ENCODE peak calls at places on chromosome 17, in six cellular contexts. Z is GM23338, P is K562, N is H1, A is GM12878, R is HepG2. U is an unnamed sample.

GRCh38 chr17:27326051-27326450 is 32.1 kb downstream of the WSB1 start:
- DNase-seq in Z (no peak), P (no peak), N (no peak), A (no peak), R (no peak), U (no peak)

GRCh38 chr17:61834610-61835009 is 28.7 kb downstream of the BRIP1 start:
- DNase-seq in Z (no peak), P (no peak), N (no peak), A (no peak), R (no peak), U (no peak)

GRCh38 chr17:13813347-13814240 is 211.9 kb upstream of the HS3ST3A1 start:
- DNase-seq in Z (peak; percentile 12), P (no peak), N (no peak), A (no peak), R (peak; percentile 13), U (no peak)

GRCh38 chr17:83109793-83110645 is 30.6 kb downstream of the METRNL start:
- DNase-seq in Z (no peak), P (no peak), N (no peak), A (no peak), R (peak; percentile 79), U (no peak)

GRCh38 chr17:75404223-75404738 is 1.2 kb downstream of the GRB2 start:
- DNase-seq in Z (peak; percentile 94), P (peak; percentile 51), N (no peak), A (no peak), R (peak; percentile 83), U (peak; percentile 77)

GRCh38 chr17:50210249-50211225 is 9.1 kb upstream of the COL1A1 start:
- DNase-seq in Z (peak; percentile 72), P (peak; percentile 73), N (peak; percentile 81), A (no peak), R (peak; percentile 77), U (peak; percentile 44)

GRCh38 chr17:73261952-73262675 is 434 bp upstream of the CPSF4L start:
- DNase-seq in Z (peak; percentile 53), P (no peak), N (peak; percentile 19), A (no peak), R (peak; percentile 93), U (no peak)

GRCh38 chr17:6894206-6894528 is 62.6 kb upstream of the TEKT1 start:
- DNase-seq in Z (peak; percentile 90), P (no peak), N (peak; percentile 34), A (no peak), R (no peak), U (peak; percentile 87)

GRCh38 chr17:69961488-69962145 is 113.4 kb upstream of the KCNJ16 start:
- DNase-seq in Z (peak; percentile 63), P (peak; percentile 9), N (no peak), A (no peak), R (no peak), U (peak; percentile 16)

GRCh38 chr17:75754378-75755204 is 10.4 kb downstream of the GALK1 start:
- DNase-seq in Z (no peak), P (peak; percentile 70), N (no peak), A (no peak), R (peak; percentile 72), U (no peak)

GRCh38 chr17:81393684-81394376 is 1.4 kb upstream of the BAHCC1 start:
- DNase-seq in Z (peak; percentile 100), P (peak; percentile 97), N (peak; percentile 96), A (peak; percentile 40), R (peak; percentile 100), U (peak; percentile 100)

GRCh38 chr17:44997733-44998520 is 29.8 kb upstream of the C1QL1 start:
- DNase-seq in Z (no peak), P (no peak), N (no peak), A (no peak), R (no peak), U (no peak)

GRCh38 chr17:66283296-66283934 is 19.0 kb upstream of the PRKCA start:
- DNase-seq in Z (no peak), P (no peak), N (no peak), A (no peak), R (no peak), U (no peak)

GRCh38 chr17:72462814-72463213 is 342.0 kb downstream of the SOX9 start:
- DNase-seq in Z (no peak), P (no peak), N (no peak), A (no peak), R (no peak), U (no peak)

GRCh38 chr17:9942885-9943284 is 37.8 kb upstream of the RCVRN start:
- DNase-seq in Z (no peak), P (no peak), N (no peak), A (no peak), R (no peak), U (no peak)

GRCh38 chr17:64306850-64307463 is 43.9 kb upstream of the TEX2 start:
- DNase-seq in Z (peak; percentile 78), P (peak; percentile 67), N (peak; percentile 19), A (no peak), R (peak; percentile 60), U (peak; percentile 59)

GRCh38 chr17:63946440-63947363 is 14.6 kb upstream of the CD79B start:
- DNase-seq in Z (peak; percentile 78), P (peak; percentile 90), N (no peak), A (no peak), R (peak; percentile 48), U (peak; percentile 73)

GRCh38 chr17:60599220-60599619 is 773 bp upstream of the PPM1D start:
- DNase-seq in Z (no peak), P (peak; percentile 16), N (no peak), A (no peak), R (no peak), U (no peak)

GRCh38 chr17:3804503-3804931 is 3.5 kb upstream of the ITGAE start:
- DNase-seq in Z (no peak), P (no peak), N (no peak), A (peak; percentile 63), R (peak; percentile 58), U (no peak)

GRCh38 chr17:60372790-60373483 is 19.0 kb downstream of the USP32 start:
- DNase-seq in Z (no peak), P (no peak), N (no peak), A (no peak), R (no peak), U (no peak)

GRCh38 chr17:47604268-47604927 is 45.3 kb upstream of the KPNB1 start:
- DNase-seq in Z (no peak), P (no peak), N (no peak), A (no peak), R (no peak), U (no peak)

GRCh38 chr17:69141802-69142472 is at the start of gene ABCA6:
- DNase-seq in Z (no peak), P (no peak), N (no peak), A (no peak), R (no peak), U (no peak)

GRCh38 chr17:32878211-32878610 is 1.3 kb upstream of the MYO1D start:
- DNase-seq in Z (no peak), P (no peak), N (no peak), A (no peak), R (no peak), U (no peak)

GRCh38 chr17:81189670-81190530 is 23.9 kb upstream of the AATK start:
- DNase-seq in Z (peak; percentile 49), P (no peak), N (no peak), A (no peak), R (peak; percentile 29), U (peak; percentile 49)

GRCh38 chr17:4381690-4382671 is 15.5 kb upstream of the UBE2G1 start:
- DNase-seq in Z (no peak), P (no peak), N (no peak), A (no peak), R (no peak), U (no peak)

GRCh38 chr17:8532021-8532420 is 96.3 kb downstream of the NDEL1 start:
- DNase-seq in Z (no peak), P (peak; percentile 61), N (no peak), A (no peak), R (peak; percentile 89), U (no peak)

GRCh38 chr17:29622337-29623282 is at the start of gene CORO6:
- DNase-seq in Z (peak; percentile 85), P (peak; percentile 93), N (no peak), A (no peak), R (no peak), U (peak; percentile 86)

GRCh38 chr17:31058958-31059357 is 35.8 kb upstream of the NF1 start:
- DNase-seq in Z (no peak), P (no peak), N (no peak), A (no peak), R (no peak), U (no peak)

GRCh38 chr17:31060814-31061550 is 33.8 kb upstream of the NF1 start:
- DNase-seq in Z (no peak), P (no peak), N (no peak), A (no peak), R (no peak), U (no peak)

GRCh38 chr17:31064707-31065106 is 30.1 kb upstream of the NF1 start:
- DNase-seq in Z (no peak), P (no peak), N (no peak), A (no peak), R (no peak), U (no peak)

DNA sequence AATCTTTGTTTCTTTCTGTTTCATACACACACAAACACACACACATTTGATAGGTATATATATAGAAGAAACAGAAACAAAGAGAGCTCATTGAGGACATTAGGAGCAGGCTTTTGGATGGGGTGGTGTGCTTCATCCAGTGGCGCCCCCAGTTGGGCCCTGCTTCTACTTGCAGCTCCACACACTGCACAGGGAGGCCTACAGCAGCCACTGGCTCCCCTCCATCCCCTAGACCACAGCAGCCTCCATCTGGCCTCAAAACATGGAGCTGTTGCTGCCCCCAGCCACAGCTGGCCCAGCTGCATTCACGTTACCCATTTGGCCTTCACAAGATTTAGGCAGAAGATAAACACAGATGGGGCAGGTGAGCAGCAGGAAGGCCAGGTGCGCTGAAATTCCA is 33.1 kb upstream of the NF1 start:
- DNase-seq in Z (peak; percentile 75), P (no peak), N (no peak), A (no peak), R (no peak), U (peak; percentile 53)
- TF ChIP-seq CTCF in Z (peak; percentile 71), P (peak; percentile 38), N (peak; percentile 59), A (no peak), R (peak; percentile 14), U (no peak)

GRCh38 chr17:58112970-58113631 is 29.9 kb downstream of the DYNLL2 start:
- DNase-seq in Z (peak; percentile 85), P (peak; percentile 70), N (no peak), A (peak; percentile 37), R (peak; percentile 70), U (peak; percentile 92)
- TF ChIP-seq CREB1 in Z (no peak), P (no peak), N (peak; percentile 35), A (no peak), R (no peak), U (no peak)

GRCh38 chr17:58312824-58313223 is 15.8 kb downstream of the TSPOAP1 start:
- DNase-seq in Z (no peak), P (no peak), N (no peak), A (no peak), R (no peak), U (no peak)
- TF ChIP-seq CTCF in Z (peak; percentile 29), P (peak; percentile 34), N (no peak), A (no peak), R (peak; percentile 27), U (no peak)

DNA sequence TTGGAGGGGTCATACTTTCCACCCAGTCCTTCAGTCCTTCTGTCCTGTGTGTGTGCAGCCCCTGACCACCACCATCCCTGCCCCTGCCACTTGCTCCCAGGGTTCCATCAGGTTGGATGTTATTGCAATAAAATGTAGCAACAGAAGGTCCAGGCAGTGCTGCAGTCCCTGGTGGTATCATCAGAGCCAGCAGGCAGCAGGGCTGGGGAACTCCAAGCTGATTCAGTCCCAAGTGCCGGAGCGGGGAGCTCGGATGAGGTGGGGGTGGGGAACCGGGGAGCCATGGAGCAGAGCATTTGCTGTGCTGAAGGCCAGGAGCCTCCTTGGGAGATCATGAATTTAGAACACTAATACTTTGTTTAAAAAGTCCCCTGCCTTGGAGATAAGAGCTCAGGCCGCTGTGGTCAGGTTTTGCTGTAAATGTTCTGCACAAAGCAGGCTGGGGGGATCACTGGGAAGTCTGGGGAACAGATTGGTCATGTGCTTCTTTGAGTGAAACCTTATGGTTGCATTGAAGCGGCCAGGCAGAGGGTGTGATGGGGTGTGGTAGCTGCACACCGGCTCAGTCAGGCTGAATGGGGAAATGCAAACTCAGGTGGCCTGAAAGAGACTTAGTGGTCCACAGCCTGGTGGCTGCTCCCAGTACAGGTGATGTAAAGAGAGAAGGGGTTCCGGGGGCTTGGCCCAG is 225.9 kb downstream of the SEC14L1 start:
- DNase-seq in Z (no peak), P (no peak), N (no peak), A (no peak), R (no peak), U (no peak)
- TF ChIP-seq CREB1 in Z (no peak), P (no peak), N (no peak), A (no peak), R (no peak), U (no peak)